ENCODE peak calls at places on chromosomes 13 and 19, in eight cellular contexts. One of them, this sample, is unnamed.

GRCh38 chr19:452829-453228 is 8.0 kb downstream of the SHC2 start:
- DNase-seq in PC-9: no peak
- DNase-seq in breast epithelium: no peak
- DNase-seq in neural progenitor cell: no peak
- DNase-seq in right cardiac atrium: peak
- DNase-seq in Peyer's patch: no peak
- DNase-seq in H9: no peak
- DNase-seq in caudate nucleus: no peak
- DNase-seq in this sample: no peak

GRCh38 chr19:48648134-48648533 is 2.1 kb upstream of the CA11 start:
- DNase-seq in PC-9: no peak
- DNase-seq in breast epithelium: no peak
- DNase-seq in neural progenitor cell: no peak
- DNase-seq in right cardiac atrium: no peak
- DNase-seq in Peyer's patch: no peak
- DNase-seq in H9: no peak
- DNase-seq in caudate nucleus: no peak
- DNase-seq in this sample: no peak

GRCh38 chr13:27466513-27466912 is 16.1 kb upstream of the MTIF3 start:
- DNase-seq in PC-9: peak
- DNase-seq in breast epithelium: no peak
- DNase-seq in neural progenitor cell: no peak
- DNase-seq in right cardiac atrium: no peak
- DNase-seq in Peyer's patch: no peak
- DNase-seq in H9: no peak
- DNase-seq in caudate nucleus: no peak
- DNase-seq in this sample: no peak

GRCh38 chr13:112106467-112107141 is 39.7 kb downstream of the SOX1 start:
- DNase-seq in PC-9: no peak
- DNase-seq in breast epithelium: no peak
- DNase-seq in neural progenitor cell: peak
- DNase-seq in right cardiac atrium: no peak
- DNase-seq in Peyer's patch: no peak
- DNase-seq in H9: peak
- DNase-seq in caudate nucleus: no peak
- DNase-seq in this sample: no peak

GRCh38 chr13:64186503-64186902 is 2770.9 kb upstream of the PCDH20 start:
- DNase-seq in PC-9: no peak
- DNase-seq in breast epithelium: no peak
- DNase-seq in neural progenitor cell: no peak
- DNase-seq in right cardiac atrium: no peak
- DNase-seq in Peyer's patch: no peak
- DNase-seq in H9: no peak
- DNase-seq in caudate nucleus: no peak
- DNase-seq in this sample: no peak

GRCh38 chr19:54209748-54210494 is 9.3 kb downstream of the RPS9 start:
- DNase-seq in PC-9: peak
- DNase-seq in breast epithelium: peak
- DNase-seq in neural progenitor cell: no peak
- DNase-seq in right cardiac atrium: peak
- DNase-seq in Peyer's patch: peak
- DNase-seq in H9: no peak
- DNase-seq in caudate nucleus: no peak
- DNase-seq in this sample: peak

GRCh38 chr13:96652506-96652905 is 341.8 kb downstream of the OXGR1 start:
- DNase-seq in PC-9: no peak
- DNase-seq in breast epithelium: no peak
- DNase-seq in neural progenitor cell: no peak
- DNase-seq in right cardiac atrium: no peak
- DNase-seq in Peyer's patch: no peak
- DNase-seq in H9: no peak
- DNase-seq in caudate nucleus: no peak
- DNase-seq in this sample: no peak

GRCh38 chr19:4304509-4305252 is at the start of gene FSD1:
- DNase-seq in PC-9: no peak
- DNase-seq in breast epithelium: no peak
- DNase-seq in neural progenitor cell: peak
- DNase-seq in right cardiac atrium: peak
- DNase-seq in Peyer's patch: peak
- DNase-seq in H9: peak
- DNase-seq in caudate nucleus: no peak
- DNase-seq in this sample: no peak

GRCh38 chr13:112146073-112146360 is 79.1 kb downstream of the SOX1 start:
- DNase-seq in PC-9: no peak
- DNase-seq in breast epithelium: peak
- DNase-seq in neural progenitor cell: no peak
- DNase-seq in right cardiac atrium: no peak
- DNase-seq in Peyer's patch: no peak
- DNase-seq in H9: no peak
- DNase-seq in caudate nucleus: no peak
- DNase-seq in this sample: no peak

GRCh38 chr19:447816-448546 is 12.9 kb downstream of the SHC2 start:
- DNase-seq in PC-9: no peak
- DNase-seq in breast epithelium: no peak
- DNase-seq in neural progenitor cell: no peak
- DNase-seq in right cardiac atrium: peak
- DNase-seq in Peyer's patch: no peak
- DNase-seq in H9: no peak
- DNase-seq in caudate nucleus: no peak
- DNase-seq in this sample: no peak

GRCh38 chr13:33940256-33940655 is 122.3 kb downstream of the RFC3 start:
- DNase-seq in PC-9: no peak
- DNase-seq in breast epithelium: no peak
- DNase-seq in neural progenitor cell: no peak
- DNase-seq in right cardiac atrium: no peak
- DNase-seq in Peyer's patch: no peak
- DNase-seq in H9: no peak
- DNase-seq in caudate nucleus: no peak
- DNase-seq in this sample: no peak

GRCh38 chr13:110036060-110036459 is 249.7 kb upstream of the IRS2 start:
- DNase-seq in PC-9: no peak
- DNase-seq in breast epithelium: no peak
- DNase-seq in neural progenitor cell: no peak
- DNase-seq in right cardiac atrium: no peak
- DNase-seq in Peyer's patch: no peak
- DNase-seq in H9: no peak
- DNase-seq in caudate nucleus: no peak
- DNase-seq in this sample: no peak

GRCh38 chr19:18507727-18508440 is 14.0 kb downstream of the ELL start:
- DNase-seq in PC-9: no peak
- DNase-seq in breast epithelium: no peak
- DNase-seq in neural progenitor cell: no peak
- DNase-seq in right cardiac atrium: peak
- DNase-seq in Peyer's patch: no peak
- DNase-seq in H9: no peak
- DNase-seq in caudate nucleus: no peak
- DNase-seq in this sample: peak

GRCh38 chr19:18510216-18510615 is 11.7 kb downstream of the ELL start:
- DNase-seq in PC-9: no peak
- DNase-seq in breast epithelium: no peak
- DNase-seq in neural progenitor cell: no peak
- DNase-seq in right cardiac atrium: no peak
- DNase-seq in Peyer's patch: no peak
- DNase-seq in H9: no peak
- DNase-seq in caudate nucleus: no peak
- DNase-seq in this sample: no peak

GRCh38 chr19:18506545-18506944 is 15.3 kb downstream of the ELL start:
- DNase-seq in PC-9: no peak
- DNase-seq in breast epithelium: no peak
- DNase-seq in neural progenitor cell: no peak
- DNase-seq in right cardiac atrium: no peak
- DNase-seq in Peyer's patch: no peak
- DNase-seq in H9: no peak
- DNase-seq in caudate nucleus: no peak
- DNase-seq in this sample: no peak

GRCh38 chr19:18507021-18507726 is 14.7 kb downstream of the ELL start:
- DNase-seq in PC-9: peak
- DNase-seq in breast epithelium: no peak
- DNase-seq in neural progenitor cell: no peak
- DNase-seq in right cardiac atrium: peak
- DNase-seq in Peyer's patch: no peak
- DNase-seq in H9: no peak
- DNase-seq in caudate nucleus: no peak
- DNase-seq in this sample: peak

GRCh38 chr19:18508585-18508984 is 13.3 kb downstream of the ELL start:
- DNase-seq in PC-9: no peak
- DNase-seq in breast epithelium: no peak
- DNase-seq in neural progenitor cell: no peak
- DNase-seq in right cardiac atrium: no peak
- DNase-seq in Peyer's patch: no peak
- DNase-seq in H9: no peak
- DNase-seq in caudate nucleus: no peak
- DNase-seq in this sample: no peak
- H3K27ac ChIP-seq in PC-9: no peak
- H3K27ac ChIP-seq in breast epithelium: peak
- H3K27ac ChIP-seq in neural progenitor cell: no peak
- H3K27ac ChIP-seq in right cardiac atrium: peak
- H3K27ac ChIP-seq in Peyer's patch: no peak
- H3K27ac ChIP-seq in H9: no peak
- H3K27ac ChIP-seq in caudate nucleus: peak
- H3K27ac ChIP-seq in this sample: peak

DNA sequence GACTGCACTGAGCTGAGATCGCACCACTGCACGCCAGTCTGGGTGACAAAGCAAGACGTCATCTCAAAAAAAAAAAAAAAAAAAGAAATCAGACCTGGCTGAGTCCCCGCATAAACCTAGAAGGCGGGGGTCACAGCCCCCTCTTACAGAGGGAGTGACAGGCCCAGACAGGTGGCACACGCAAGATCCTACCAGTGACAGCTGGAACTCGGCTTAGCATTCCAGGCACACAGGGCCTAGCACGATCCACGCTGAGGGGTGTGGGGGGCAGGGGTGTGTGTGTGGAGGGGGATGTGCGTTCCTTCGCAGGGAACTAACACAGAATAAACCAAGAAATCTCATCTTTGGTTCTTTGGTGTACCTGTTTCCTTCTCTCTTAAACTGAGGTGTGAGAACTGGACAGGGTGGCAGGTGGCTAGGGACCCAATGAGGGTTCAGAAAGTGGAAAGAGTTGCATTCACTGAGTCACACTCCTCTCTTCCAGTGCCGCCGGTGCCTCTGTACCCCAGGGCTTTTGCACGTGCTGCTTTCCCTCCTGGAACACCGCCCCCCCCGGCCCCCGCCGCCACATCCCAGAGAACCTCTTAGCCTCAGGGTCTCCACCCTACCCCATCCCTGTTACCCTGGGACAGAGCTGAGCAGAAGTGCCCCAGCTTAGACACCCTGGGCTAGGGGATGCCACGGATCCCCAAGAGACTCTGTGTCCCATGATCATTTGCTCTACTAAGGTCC is 5.0 kb downstream of the SGTA start:
- DNase-seq in PC-9: no peak
- DNase-seq in breast epithelium: no peak
- DNase-seq in neural progenitor cell: no peak
- DNase-seq in right cardiac atrium: peak
- DNase-seq in Peyer's patch: no peak
- DNase-seq in H9: no peak
- DNase-seq in caudate nucleus: no peak
- DNase-seq in this sample: no peak
- H3K27ac ChIP-seq in PC-9: no peak
- H3K27ac ChIP-seq in breast epithelium: peak
- H3K27ac ChIP-seq in neural progenitor cell: no peak
- H3K27ac ChIP-seq in right cardiac atrium: no peak
- H3K27ac ChIP-seq in Peyer's patch: no peak
- H3K27ac ChIP-seq in H9: no peak
- H3K27ac ChIP-seq in caudate nucleus: peak
- H3K27ac ChIP-seq in this sample: no peak

GRCh38 chr19:51904331-51905165 is at the start of gene ZNF649:
- DNase-seq in PC-9: peak
- DNase-seq in breast epithelium: peak
- DNase-seq in neural progenitor cell: peak
- DNase-seq in right cardiac atrium: peak
- DNase-seq in Peyer's patch: peak
- DNase-seq in H9: peak
- DNase-seq in caudate nucleus: peak
- DNase-seq in this sample: peak

GRCh38 chr19:51903192-51903591 is 1.6 kb downstream of the ZNF649 start:
- DNase-seq in PC-9: no peak
- DNase-seq in breast epithelium: no peak
- DNase-seq in neural progenitor cell: no peak
- DNase-seq in right cardiac atrium: no peak
- DNase-seq in Peyer's patch: no peak
- DNase-seq in H9: no peak
- DNase-seq in caudate nucleus: no peak
- DNase-seq in this sample: no peak

DNA sequence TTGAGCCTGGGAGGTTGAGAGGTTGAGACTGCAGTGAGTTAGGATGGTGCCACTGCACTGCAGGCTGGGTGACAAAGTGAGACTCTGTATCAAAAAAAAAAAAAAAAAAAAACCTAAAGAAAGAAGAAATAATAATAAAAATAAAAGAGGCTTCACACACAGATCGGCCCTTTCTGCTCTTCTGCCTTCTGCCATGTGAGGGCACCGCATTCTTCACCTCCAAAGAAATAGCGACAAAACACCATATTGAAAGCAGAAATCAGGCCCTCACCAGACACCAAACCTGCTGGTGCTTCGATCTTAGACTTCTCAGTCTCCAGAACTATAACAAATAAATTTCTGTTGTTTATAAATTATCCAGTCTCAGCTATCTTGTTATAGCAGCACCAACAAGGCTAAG is 3.0 kb downstream of the ZNF649 start:
- DNase-seq in PC-9: no peak
- DNase-seq in breast epithelium: no peak
- DNase-seq in neural progenitor cell: no peak
- DNase-seq in right cardiac atrium: no peak
- DNase-seq in Peyer's patch: no peak
- DNase-seq in H9: no peak
- DNase-seq in caudate nucleus: no peak
- DNase-seq in this sample: no peak
- H3K27ac ChIP-seq in PC-9: no peak
- H3K27ac ChIP-seq in breast epithelium: no peak
- H3K27ac ChIP-seq in neural progenitor cell: no peak
- H3K27ac ChIP-seq in right cardiac atrium: no peak
- H3K27ac ChIP-seq in Peyer's patch: no peak
- H3K27ac ChIP-seq in H9: no peak
- H3K27ac ChIP-seq in caudate nucleus: no peak
- H3K27ac ChIP-seq in this sample: no peak

DNA sequence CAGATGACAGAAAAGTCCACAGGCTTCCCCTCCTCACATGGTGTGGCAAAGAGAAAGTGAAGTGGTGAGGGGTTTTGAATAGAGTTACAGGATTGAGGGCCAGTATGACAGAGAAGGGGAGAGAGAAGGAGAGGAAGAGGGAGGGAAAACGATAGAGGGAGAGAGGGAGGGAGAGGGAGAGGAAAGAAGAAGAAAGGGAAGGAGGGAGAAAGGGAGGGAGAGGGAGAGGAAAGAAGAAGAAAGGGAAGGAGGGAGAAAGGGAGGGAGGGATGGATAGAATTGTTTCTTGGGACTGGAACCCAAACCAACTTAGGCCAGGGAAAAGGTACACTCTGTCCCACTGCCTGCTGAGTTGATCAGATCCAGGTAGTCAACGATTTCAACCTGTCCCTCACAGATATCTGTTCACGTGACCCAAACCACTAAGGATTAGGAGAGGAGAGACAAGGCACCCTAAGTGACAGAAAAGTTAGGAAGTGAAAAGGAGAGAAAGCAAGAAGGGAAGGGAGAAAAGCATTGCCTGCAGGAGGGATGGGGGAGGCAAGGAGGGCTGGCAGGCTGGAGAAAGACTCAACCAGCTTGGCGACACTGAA is 8.1 kb upstream of the IGFL3 start:
- DNase-seq in PC-9: no peak
- DNase-seq in breast epithelium: no peak
- DNase-seq in neural progenitor cell: no peak
- DNase-seq in right cardiac atrium: no peak
- DNase-seq in Peyer's patch: no peak
- DNase-seq in H9: no peak
- DNase-seq in caudate nucleus: no peak
- DNase-seq in this sample: no peak
- H3K27ac ChIP-seq in PC-9: no peak
- H3K27ac ChIP-seq in breast epithelium: peak
- H3K27ac ChIP-seq in neural progenitor cell: peak
- H3K27ac ChIP-seq in right cardiac atrium: peak
- H3K27ac ChIP-seq in Peyer's patch: no peak
- H3K27ac ChIP-seq in H9: peak
- H3K27ac ChIP-seq in caudate nucleus: peak
- H3K27ac ChIP-seq in this sample: no peak

This sample was measured in colonic mucosa.